ENCODE peak calls at places on chromosomes 16 and 17, in four cellular contexts. B is cardiac fibroblast, Z is A549, R is DND-41. L is an unnamed sample.

GRCh38 chr17:72515291-72516065 is 394.7 kb downstream of the SOX9 start:
- DNase-seq in B (peak), Z (no peak), R (no peak), L (no peak)

GRCh38 chr16:24838554-24839266 is 7.1 kb upstream of the SLC5A11 start:
- DNase-seq in B (peak), Z (peak), R (no peak), L (no peak)

GRCh38 chr17:44522883-44523671 is 19.9 kb upstream of the GPATCH8 start:
- DNase-seq in B (peak), Z (peak), R (peak), L (no peak)

GRCh38 chr17:45425125-45425983 is 7.3 kb downstream of the ARHGAP27 start:
- DNase-seq in B (peak), Z (peak), R (no peak), L (no peak)

GRCh38 chr16:87762071-87762571 is 3.7 kb downstream of the KLHDC4 start:
- DNase-seq in B (no peak), Z (no peak), R (no peak), L (no peak)

GRCh38 chr17:41167561-41167960 is 460 bp downstream of the KRTAP4-3 start:
- DNase-seq in B (no peak), Z (no peak), R (no peak), L (no peak)

GRCh38 chr16:70681382-70682238 is 4.2 kb downstream of the MTSS2 start:
- DNase-seq in B (no peak), Z (no peak), R (no peak), L (no peak)

GRCh38 chr17:40355123-40355803 is 9.3 kb downstream of the GJD3 start:
- DNase-seq in B (peak), Z (peak), R (peak), L (no peak)

GRCh38 chr17:76076765-76077581 is 2.0 kb upstream of the ZACN start:
- DNase-seq in B (no peak), Z (no peak), R (no peak), L (no peak)

GRCh38 chr16:70320121-70320520 is 21.1 kb downstream of the DDX19B start:
- DNase-seq in B (no peak), Z (no peak), R (no peak), L (no peak)

GRCh38 chr16:88681084-88681680 is 5.1 kb downstream of the SNAI3 start:
- DNase-seq in B (no peak), Z (peak), R (no peak), L (no peak)

GRCh38 chr17:50916708-50917417 is 50.7 kb upstream of the TOB1 start:
- DNase-seq in B (no peak), Z (no peak), R (no peak), L (no peak)

GRCh38 chr17:15456972-15457722 is 10.3 kb downstream of the CDRT4 start:
- DNase-seq in B (peak), Z (no peak), R (peak), L (peak)
- TF ChIP-seq CTCF in B (peak), Z (no peak), R (peak), L (peak)

DNA sequence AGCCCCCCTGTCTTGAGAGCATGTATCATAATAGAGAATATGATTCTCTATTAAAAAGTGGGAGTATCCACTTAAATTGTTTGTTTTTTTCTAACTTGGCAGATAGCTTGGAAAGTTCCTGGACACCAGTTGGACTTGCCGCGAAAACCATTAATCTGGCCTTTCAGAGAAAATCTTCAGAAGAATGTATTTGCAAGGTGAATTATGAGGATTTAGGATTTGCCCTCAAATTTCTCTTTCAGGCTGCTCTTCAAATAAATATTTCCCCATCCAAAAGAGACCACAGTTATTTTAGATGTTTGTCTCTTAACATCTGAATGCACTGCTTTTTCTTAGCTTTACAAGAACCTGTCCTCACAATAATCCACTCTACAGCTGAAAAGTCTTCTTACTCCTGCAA is 53.4 kb downstream of the MARCHF10 start:
- DNase-seq in B (no peak), Z (no peak), R (no peak), L (no peak)
- TF ChIP-seq CTCF in B (no peak), Z (no peak), R (no peak), L (no peak)

GRCh38 chr17:2303278-2304188 is at the start of the genes SMG6 and SRR:
- DNase-seq in B (peak), Z (peak), R (peak), L (peak)
- TF ChIP-seq CTCF in B (no peak), Z (no peak), R (no peak), L (no peak)

GRCh38 chr17:32240745-32241144 is 24.9 kb upstream of the RHBDL3 start:
- DNase-seq in B (peak), Z (no peak), R (no peak), L (no peak)

GRCh38 chr17:32239457-32239856 is 26.2 kb upstream of the RHBDL3 start:
- DNase-seq in B (no peak), Z (no peak), R (no peak), L (no peak)

GRCh38 chr17:32235588-32235987 is 30.0 kb upstream of the RHBDL3 start:
- DNase-seq in B (no peak), Z (no peak), R (no peak), L (no peak)
- TF ChIP-seq CTCF in B (no peak), Z (no peak), R (no peak), L (no peak)

GRCh38 chr17:63547083-63547523 is 3.2 kb upstream of the DCAF7 start:
- DNase-seq in B (no peak), Z (no peak), R (no peak), L (no peak)

GRCh38 chr17:63550816-63551639 is 751 bp downstream of the DCAF7 start:
- DNase-seq in B (peak), Z (peak), R (peak), L (no peak)

GRCh38 chr17:63549289-63549945 is 860 bp upstream of the DCAF7 start:
- DNase-seq in B (no peak), Z (no peak), R (no peak), L (no peak)

GRCh38 chr17:63552211-63552610 is 1.9 kb downstream of the DCAF7 start:
- DNase-seq in B (no peak), Z (no peak), R (no peak), L (no peak)

GRCh38 chr17:63549946-63550815 is at the start of gene DCAF7:
- DNase-seq in B (peak), Z (peak), R (peak), L (peak)
- TF ChIP-seq CTCF in B (no peak), Z (no peak), R (no peak), L (no peak)

DNA sequence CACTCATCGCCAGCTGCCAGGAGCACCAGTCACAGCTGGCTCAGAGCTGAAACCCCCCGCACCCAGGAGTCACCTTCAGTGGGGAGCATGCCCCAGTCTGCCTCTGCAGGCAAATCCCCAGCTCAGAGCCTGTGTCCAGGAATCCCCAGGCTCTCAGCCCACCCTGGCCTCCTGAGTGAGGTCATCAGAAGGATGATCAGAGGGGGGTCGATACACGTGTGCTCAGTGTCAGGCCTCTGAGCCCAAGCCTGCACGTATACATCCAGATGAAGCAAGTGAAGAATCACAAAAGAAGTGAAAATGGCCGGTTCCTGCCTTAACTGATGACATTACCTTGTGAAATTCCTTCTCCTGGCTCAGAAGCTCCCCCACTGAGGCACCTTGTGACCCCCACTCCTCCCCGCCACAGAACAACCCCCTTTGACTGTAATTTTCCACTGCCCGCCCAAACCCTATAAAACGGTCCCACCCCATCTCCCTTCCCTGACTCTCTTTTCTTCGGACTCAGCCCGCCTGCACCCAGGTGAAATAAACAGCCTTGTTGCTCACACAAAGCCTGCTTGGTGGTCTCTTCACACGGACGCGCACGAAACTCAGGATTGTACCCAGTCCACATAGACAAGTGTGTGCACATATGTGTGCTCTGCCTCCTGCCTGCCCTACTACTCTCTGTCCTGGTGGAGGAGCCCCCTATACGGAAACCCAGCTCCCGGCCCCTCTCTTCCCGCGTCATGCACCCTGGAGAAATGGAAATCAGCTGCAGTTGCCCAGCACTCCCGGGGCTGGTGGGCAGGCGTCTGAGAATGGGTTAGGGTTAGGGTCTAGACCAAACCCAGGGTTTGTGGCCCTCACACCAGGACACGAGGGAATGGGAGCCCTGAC is 2.2 kb upstream of the RHBDF1 start:
- DNase-seq in B (no peak), Z (no peak), R (no peak), L (no peak)
- TF ChIP-seq CTCF in B (no peak), Z (no peak), R (no peak), L (no peak)

GRCh38 chr17:2592974-2593845 is at the start of gene PAFAH1B1:
- DNase-seq in B (peak), Z (peak), R (peak), L (peak)
- TF ChIP-seq CTCF in B (no peak), Z (peak), R (no peak), L (no peak)

L was measured in AG09319.